ENCODE peak calls at places on chromosomes 13 and 19, in eight cellular contexts. W is CD4-positive, CD25-positive, alpha-beta regulatory T cell; L is NCI-H187 treated with DMSO at 0.1 percent for 48 hours; E is C1 segment of cervical spinal cord; O is CD8-positive, alpha-beta memory T cell; Y is left colon; S is stimulated activated CD4-positive, alpha-beta T cell treated with anti-CD3 and anti-CD28 coated beads, TNF-alpha, amount 100 ng/mL, for 1 hour; Z is SW480. H is an unnamed sample.
A peak's percentile ranks its signal among the peaks of the same experiment; 100 is the strongest.

GRCh38 chr19:10679743-10680142 is 21.5 kb upstream of the QTRT1 start:
- DNase-seq in W (no peak), Z (no peak), O (no peak), S (no peak), Y (no peak), L (no peak), E (no peak), H (no peak)

GRCh38 chr19:19381007-19381926 is 24.2 kb upstream of the GATAD2A start:
- DNase-seq in W (no peak), O (peak; percentile 36), L (no peak), Z (no peak), E (no peak), S (no peak), Y (peak; percentile 63), H (no peak)

GRCh38 chr19:40335101-40335500 is 13.1 kb downstream of the C19orf47 start:
- DNase-seq in Y (no peak), O (no peak), E (no peak), S (no peak), W (no peak), Z (no peak), L (no peak), H (no peak)

GRCh38 chr13:84867246-84867645 is 932.0 kb downstream of the SLITRK6 start:
- DNase-seq in Y (no peak), S (no peak), W (no peak), O (no peak), Z (no peak), E (no peak), L (no peak), H (no peak)

GRCh38 chr19:4843647-4843965 is 12.1 kb upstream of the TICAM1 start:
- DNase-seq in Y (no peak), E (no peak), S (no peak), O (no peak), L (no peak), Z (no peak), W (no peak), H (no peak)

GRCh38 chr13:110341445-110342247 is 34.6 kb downstream of the COL4A2 start:
- DNase-seq in L (no peak), Y (no peak), W (no peak), S (no peak), E (no peak), Z (no peak), O (no peak), H (no peak)

GRCh38 chr19:4425531-4425930 is 23.1 kb downstream of the CHAF1A start:
- DNase-seq in Z (no peak), S (no peak), W (no peak), O (no peak), E (no peak), Y (no peak), L (no peak), H (no peak)

GRCh38 chr19:38152461-38153379 is 71.3 kb downstream of the DPF1 start:
- DNase-seq in Z (no peak), W (no peak), O (no peak), L (no peak), Y (no peak), S (no peak), E (no peak), H (no peak)

GRCh38 chr13:60969659-60970058 is 446.0 kb downstream of the PCDH20 start:
- DNase-seq in E (no peak), Z (no peak), W (no peak), O (no peak), L (no peak), S (no peak), Y (no peak), H (no peak)

GRCh38 chr13:85040176-85040660 is 759.0 kb downstream of the SLITRK6 start:
- DNase-seq in Z (no peak), W (no peak), Y (no peak), O (no peak), E (no peak), L (no peak), S (no peak), H (no peak)

GRCh38 chr13:30577381-30577780 is 40.3 kb upstream of the USPL1 start:
- DNase-seq in W (peak; percentile 0), O (peak; percentile 64), Z (peak; percentile 93), L (no peak), S (no peak), Y (no peak), E (no peak), H (peak; percentile 75)

GRCh38 chr13:112752211-112752610 is 62.4 kb downstream of the ATP11A start:
- DNase-seq in Z (no peak), E (no peak), Y (no peak), L (no peak), S (no peak), W (no peak), O (no peak), H (no peak)

GRCh38 chr19:23249911-23250649 is at the start of gene ZNF724:
- DNase-seq in L (peak; percentile 56), E (peak; percentile 58), W (peak; percentile 89), Z (peak; percentile 83), Y (peak; percentile 95), O (peak; percentile 92), S (peak; percentile 71), H (no peak)

GRCh38 chr13:74891610-74892009 is 590.4 kb downstream of the TBC1D4 start:
- DNase-seq in Z (no peak), W (no peak), E (no peak), Y (no peak), O (no peak), L (no peak), S (no peak), H (peak; percentile 52)

GRCh38 chr13:37029617-37030016 is 29.0 kb downstream of the EXOSC8 start:
- DNase-seq in W (no peak), Z (no peak), Y (no peak), E (no peak), L (no peak), S (no peak), O (no peak), H (no peak)

GRCh38 chr13:66076417-66076816 is 1153.7 kb downstream of the PCDH9 start:
- DNase-seq in O (no peak), Y (no peak), L (no peak), W (no peak), Z (no peak), S (no peak), E (no peak), H (no peak)

GRCh38 chr19:40806385-40807146 is 7.6 kb downstream of the EGLN2 start:
- DNase-seq in E (no peak), S (peak; percentile 63), W (peak; percentile 76), O (peak; percentile 86), Y (peak; percentile 68), Z (no peak), L (peak; percentile 87), H (no peak)

GRCh38 chr13:54928071-54928470 is 1899.5 kb downstream of the OLFM4 start:
- DNase-seq in W (no peak), Y (no peak), S (no peak), O (no peak), Z (no peak), L (no peak), E (no peak), H (no peak)

GRCh38 chr13:57557979-57558529 is 73.5 kb upstream of the PCDH17 start:
- DNase-seq in Z (peak; percentile 19), Y (no peak), L (peak; percentile 2), W (no peak), E (no peak), S (no peak), O (no peak), H (peak; percentile 6)

GRCh38 chr13:73223372-73223781 is 164.6 kb downstream of the KLF5 start:
- DNase-seq in L (no peak), E (no peak), Y (no peak), O (no peak), S (no peak), Z (peak; percentile 97), W (no peak), H (peak; percentile 63)

GRCh38 chr13:75760182-75760981 is 124.3 kb downstream of the LMO7 start:
- DNase-seq in E (no peak), W (peak; percentile 29), Z (peak; percentile 94), Y (peak; percentile 87), S (no peak), O (no peak), L (peak; percentile 63), H (peak; percentile 92)

GRCh38 chr19:11166281-11167142 is 10.9 kb upstream of the SPC24 start:
- DNase-seq in L (no peak), E (no peak), S (no peak), Y (no peak), Z (no peak), O (no peak), W (no peak), H (no peak)

GRCh38 chr19:33627962-33628839 is 6.4 kb downstream of the CHST8 start:
- DNase-seq in S (no peak), O (no peak), Z (no peak), L (no peak), E (no peak), W (no peak), Y (no peak), H (no peak)

GRCh38 chr13:73828811-73829210 is 305.4 kb downstream of the KLF12 start:
- DNase-seq in Z (no peak), O (no peak), E (no peak), Y (no peak), W (no peak), S (no peak), L (no peak), H (no peak)

GRCh38 chr19:17303940-17304267 is 679 bp upstream of the ABHD8 start:
- DNase-seq in S (no peak), W (no peak), Y (no peak), L (no peak), O (no peak), E (no peak), Z (no peak), H (no peak)

GRCh38 chr19:13441810-13442512 is 64.3 kb downstream of the CACNA1A start:
- DNase-seq in Z (peak; percentile 27), W (peak; percentile 30), S (peak; percentile 17), O (peak; percentile 46), Y (no peak), L (no peak), E (no peak), H (peak; percentile 62)

GRCh38 chr13:30898721-30899188 is 7.3 kb upstream of the MEDAG start:
- DNase-seq in S (no peak), E (no peak), W (no peak), Z (no peak), O (no peak), L (no peak), Y (no peak), H (no peak)

GRCh38 chr13:75468098-75468497 is 13.9 kb downstream of the TBC1D4 start:
- DNase-seq in W (no peak), Z (no peak), O (no peak), L (no peak), Y (no peak), S (no peak), E (no peak), H (no peak)

H was measured in LoVo.